ENCODE peak calls at places on chromosomes 16 and 17, in nine cellular contexts. C, N, Y, F, S, U, I, T and E are unnamed samples.

GRCh38 chr17:29407856-29408255 is 17.7 kb downstream of the TAOK1 start:
- DNase-seq in C (no peak), N (no peak), Y (no peak), F (no peak), S (no peak), U (no peak), I (no peak), T (no peak), E (no peak)

GRCh38 chr17:36657763-36658490 is 56.5 kb downstream of the MRM1 start:
- DNase-seq in C (no peak), N (no peak), Y (no peak), F (no peak), S (no peak), U (no peak), I (peak; percentile 66), T (peak; percentile 76), E (peak; percentile 76)

GRCh38 chr17:16987830-16988601 is 16.1 kb upstream of the TNFRSF13B start:
- DNase-seq in C (peak; percentile 76), N (peak; percentile 52), Y (no peak), F (no peak), S (peak; percentile 69), U (peak; percentile 23), I (peak; percentile 74), T (no peak), E (peak; percentile 62)

GRCh38 chr17:27873746-27874145 is 19.4 kb downstream of the LYRM9 start:
- DNase-seq in C (no peak), N (no peak), Y (no peak), F (no peak), S (no peak), U (no peak), I (no peak), T (no peak), E (no peak)

GRCh38 chr17:35749560-35750412 is 3.3 kb downstream of the GAS2L2 start:
- DNase-seq in C (no peak), N (peak; percentile 25), Y (no peak), F (no peak), S (no peak), U (no peak), I (peak; percentile 61), T (peak; percentile 44), E (peak; percentile 77)

GRCh38 chr16:57623251-57624043 is 5.0 kb upstream of the ADGRG1 start:
- DNase-seq in C (no peak), N (no peak), Y (no peak), F (no peak), S (peak; percentile 88), U (no peak), I (no peak), T (peak; percentile 49), E (no peak)

GRCh38 chr17:38632334-38632733 is 26.6 kb upstream of the SRCIN1 start:
- DNase-seq in C (no peak), N (no peak), Y (no peak), F (no peak), S (no peak), U (no peak), I (no peak), T (no peak), E (no peak)

GRCh38 chr16:71963125-71963875 is 36.9 kb downstream of the PKD1L3 start:
- DNase-seq in C (no peak), N (no peak), Y (no peak), F (no peak), S (no peak), U (no peak), I (no peak), T (no peak), E (no peak)

GRCh38 chr17:40310882-40311391 is 2.0 kb downstream of the RARA start:
- DNase-seq in C (peak; percentile 27), N (no peak), Y (no peak), F (no peak), S (no peak), U (no peak), I (no peak), T (no peak), E (peak; percentile 52)

GRCh38 chr16:50509521-50510341 is 38.5 kb upstream of the NKD1 start:
- DNase-seq in C (no peak), N (peak; percentile 3), Y (no peak), F (no peak), S (no peak), U (peak; percentile 54), I (peak; percentile 77), T (peak; percentile 83), E (peak; percentile 64)

GRCh38 chr17:19021622-19022083 is 17.1 kb upstream of the FAM83G start:
- DNase-seq in C (peak; percentile 32), N (no peak), Y (no peak), F (no peak), S (no peak), U (no peak), I (peak; percentile 80), T (peak; percentile 75), E (no peak)